ENCODE peak calls at places on chromosomes 2 and 18, in eight cellular contexts. E, Z, S, X, F, M, W and I are unnamed samples.

GRCh38 chr18:74682141-74682997 is 84.7 kb downstream of the ZNF407 start:
- DNase-seq in W (no peak), Z (no peak), E (no peak), M (no peak), X (peak; percentile 12), S (no peak), F (no peak), I (no peak)

GRCh38 chr2:216287251-216287650 is 85.0 kb downstream of the MARCHF4 start:
- DNase-seq in X (no peak), W (no peak), E (no peak), Z (no peak), M (no peak), F (peak; percentile 11), S (no peak), I (no peak)

GRCh38 chr18:76660571-76661192 is 161.7 kb upstream of the ZNF236 start:
- DNase-seq in X (no peak), S (no peak), E (no peak), Z (no peak), W (no peak), F (no peak), M (no peak), I (no peak)

GRCh38 chr2:100214265-100214961 is 72.0 kb upstream of the AFF3 start:
- DNase-seq in Z (peak; percentile 17), W (no peak), X (peak; percentile 76), F (no peak), S (no peak), E (no peak), M (no peak), I (no peak)

GRCh38 chr2:217286833-217287232 is 427.0 kb upstream of the TNP1 start:
- DNase-seq in M (no peak), E (no peak), X (peak; percentile 94), Z (no peak), W (no peak), F (peak; percentile 76), S (no peak), I (no peak)

GRCh38 chr2:28979041-28979440 is 2.1 kb upstream of the TOGARAM2 start:
- DNase-seq in W (no peak), S (no peak), X (no peak), M (no peak), E (no peak), Z (no peak), F (no peak), I (no peak)

GRCh38 chr18:11176416-11176815 is 27.0 kb upstream of the PIEZO2 start:
- DNase-seq in S (no peak), F (peak; percentile 36), M (no peak), Z (no peak), X (peak; percentile 36), E (no peak), W (no peak), I (no peak)

GRCh38 chr18:35155403-35156117 is 85.3 kb upstream of the ZNF397 start:
- DNase-seq in X (peak; percentile 14), F (no peak), M (no peak), W (peak; percentile 33), E (no peak), S (no peak), Z (no peak), I (no peak)